ENCODE peak calls at places on chromosome 13, in four cellular contexts. W is GM12865, I is brain microvascular endothelial cell, N is GM23338. F is an unnamed sample.

GRCh38 chr13:30763786-30764440 is 28.6 kb downstream of the ALOX5AP start:
- DNase-seq in W (no peak), I (no peak), N (no peak), F (no peak)

GRCh38 chr13:97583884-97584497 is 150.0 kb downstream of the RAP2A start:
- DNase-seq in W (peak; percentile 20), I (no peak), N (no peak), F (no peak)

GRCh38 chr13:75324413-75324940 is 157.5 kb downstream of the TBC1D4 start:
- DNase-seq in W (no peak), I (no peak), N (no peak), F (no peak)

GRCh38 chr13:74931698-74932433 is 550.1 kb downstream of the TBC1D4 start:
- DNase-seq in W (no peak), I (no peak), N (no peak), F (no peak)

GRCh38 chr13:88586263-88586662 is 915.1 kb downstream of the SLITRK5 start:
- DNase-seq in W (no peak), I (no peak), N (no peak), F (no peak)

GRCh38 chr13:51942189-51942588 is 69.1 kb downstream of the ATP7B start:
- DNase-seq in W (peak; percentile 18), I (no peak), N (no peak), F (no peak)

GRCh38 chr13:24148414-24149305 is 11.9 kb upstream of the SPATA13 start:
- DNase-seq in W (no peak), I (peak; percentile 94), N (peak; percentile 72), F (peak; percentile 95)

GRCh38 chr13:46032341-46032740 is 20.2 kb downstream of the ZC3H13 start:
- DNase-seq in W (no peak), I (no peak), N (no peak), F (no peak)

GRCh38 chr13:90416519-90416918 is 931.0 kb upstream of the MIR17HG start:
- DNase-seq in W (no peak), I (peak; percentile 61), N (no peak), F (no peak)

GRCh38 chr13:46964789-46965527 is 68.1 kb upstream of the HTR2A start:
- DNase-seq in W (no peak), I (peak; percentile 26), N (no peak), F (no peak)

GRCh38 chr13:97567510-97568243 is 133.7 kb downstream of the RAP2A start:
- DNase-seq in W (peak; percentile 68), I (no peak), N (peak; percentile 8), F (no peak)

GRCh38 chr13:72194531-72194930 is 327.5 kb upstream of the DACH1 start:
- DNase-seq in W (no peak), I (no peak), N (no peak), F (no peak)

GRCh38 chr13:79612604-79613003 is 131.6 kb downstream of the NDFIP2 start:
- DNase-seq in W (no peak), I (no peak), N (no peak), F (no peak)

GRCh38 chr13:33678906-33679657 is 138.9 kb upstream of the RFC3 start:
- DNase-seq in W (peak; percentile 96), I (peak; percentile 67), N (peak; percentile 1), F (no peak)

DNA sequence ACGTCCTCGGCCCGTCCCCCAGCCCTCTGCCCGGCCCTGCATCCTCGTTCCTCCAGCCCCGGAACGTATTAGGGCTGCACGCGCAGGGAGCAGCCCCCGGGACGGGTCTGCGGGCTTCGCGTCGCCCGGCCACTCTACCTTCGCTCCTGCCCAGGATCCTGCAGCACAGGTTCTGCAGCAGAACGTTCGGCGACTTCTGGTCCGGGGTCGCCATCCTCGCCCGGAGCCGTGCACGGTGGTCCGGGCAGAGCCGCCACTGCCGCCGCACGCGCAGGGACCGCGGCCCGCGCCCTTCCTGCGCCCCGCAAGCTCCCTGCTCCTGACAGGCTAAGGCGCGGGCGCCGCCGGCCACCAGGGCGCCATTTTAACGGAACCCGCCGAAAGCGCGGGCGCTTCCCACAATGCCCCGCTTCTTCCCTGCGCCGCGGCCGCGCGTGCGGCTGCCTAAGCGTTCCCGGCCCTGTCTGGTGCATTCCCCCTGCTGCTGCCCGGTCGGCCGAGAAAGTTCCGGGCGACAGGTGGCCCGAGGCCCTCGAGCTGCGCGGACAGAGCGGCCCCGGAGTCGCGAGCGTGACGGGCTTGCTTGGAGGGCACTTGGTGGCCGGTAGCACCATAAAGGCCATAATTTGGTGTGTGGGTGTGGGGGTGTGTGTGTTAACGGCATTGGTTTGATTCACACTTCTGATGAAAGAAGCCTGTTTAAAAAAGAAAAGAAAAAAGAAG is at the start of gene TUBGCP3:
- DNase-seq in W (peak; percentile 93), I (peak; percentile 61), N (peak; percentile 88), F (peak; percentile 41)
- TF ChIP-seq CTCF in W (no peak), I (no peak), N (no peak), F (no peak)

GRCh38 chr13:113616281-113616906 is 31.8 kb downstream of the TFDP1 start:
- DNase-seq in W (no peak), I (peak; percentile 3), N (no peak), F (no peak)
- H3K4me3 ChIP-seq in W (no peak overlapping the region), I (no peak overlapping the region), N (no peak overlapping the region), F (no peak overlapping the region)

GRCh38 chr13:111046590-111047141 is 68.4 kb upstream of the ARHGEF7 start:
- DNase-seq in W (peak; percentile 73), I (peak; percentile 59), N (no peak), F (peak; percentile 26)
- TF ChIP-seq CTCF in W (peak; percentile 40), I (peak; percentile 61), N (no peak), F (peak; percentile 60)

GRCh38 chr13:32425158-32425557 is 2.8 kb downstream of the N4BP2L1 start:
- DNase-seq in W (no peak), I (no peak), N (no peak), F (no peak)
- H3K4me3 ChIP-seq in W (peak overlapping the region; percentile 75), I (no peak overlapping the region), N (no peak overlapping the region), F (no peak overlapping the region)

GRCh38 chr13:28376604-28377003 is 118.3 kb downstream of the FLT1 start:
- DNase-seq in W (no peak), I (no peak), N (no peak), F (no peak)
- TF ChIP-seq CTCF in W (peak; percentile 8), I (no peak), N (peak; percentile 31), F (no peak)

F was measured in AG04450.